ENCODE peak calls at places on chromosomes 3 and 15, in six cellular contexts. E is GM23248, N is PC-9, V is OCI-LY7, S is SK-N-SH, F is HCT116. D is an unnamed sample. For H3K9me3 and H3K9me2, the result is how much of the 10 kb centered on the place peaks cover.

GRCh38 chr3:52835766-52836470 is 1.1 kb upstream of the MUSTN1 start:
- DNase-seq in E (no peak), N (no peak), V (no peak), S (no peak), F (no peak), D (no peak)

GRCh38 chr15:44468713-44469385 is 41.4 kb downstream of the CTDSPL2 start:
- DNase-seq in E (peak), N (no peak), V (no peak), S (peak), F (peak), D (peak)

GRCh38 chr15:34729886-34730285 is 24.9 kb downstream of the GJD2 start:
- DNase-seq in E (no peak), N (no peak), V (no peak), S (no peak), F (no peak), D (no peak)

GRCh38 chr15:84714372-84714771 is 1.6 kb downstream of the SEC11A start:
- DNase-seq in E (no peak), N (no peak), V (no peak), S (no peak), F (no peak), D (no peak)

GRCh38 chr3:117820900-117821299 is 1111.3 kb downstream of the TUSC7 start:
- DNase-seq in E (peak), N (no peak), V (no peak), S (no peak), F (no peak), D (peak)

GRCh38 chr3:107431298-107432012 is 54.2 kb downstream of the CCDC54 start:
- DNase-seq in E (peak), N (peak), V (peak), S (peak), F (no peak), D (peak)

GRCh38 chr3:12468276-12468675 is 16.0 kb upstream of the TSEN2 start:
- DNase-seq in E (no peak), N (no peak), V (no peak), S (no peak), F (no peak), D (no peak)

GRCh38 chr15:52146776-52147175 is 34.2 kb upstream of the BCL2L10 start:
- DNase-seq in E (peak), N (no peak), V (no peak), S (no peak), F (no peak), D (no peak)

GRCh38 chr3:190870125-190870524 is 7.6 kb upstream of the GMNC start:
- DNase-seq in E (no peak), N (no peak), V (no peak), S (no peak), F (no peak), D (no peak)

GRCh38 chr15:58966698-58967097 is 20.8 kb upstream of the RNF111 start:
- DNase-seq in E (peak), N (no peak), V (no peak), S (no peak), F (no peak), D (peak)

GRCh38 chr3:17752441-17752840 is 10.0 kb upstream of the TBC1D5 start:
- DNase-seq in E (no peak), N (no peak), V (no peak), S (no peak), F (no peak), D (no peak)

GRCh38 chr15:27490867-27491595 is 520.0 kb downstream of the GABRG3 start:
- DNase-seq in E (no peak), N (no peak), V (no peak), S (no peak), F (no peak), D (no peak)
- H3K9me3 ChIP-seq in E (under half), N (under half), V (under half), S (under half), F (under half), D (under half)

GRCh38 chr3:41164776-41165175 is 34.5 kb upstream of the CTNNB1 start:
- DNase-seq in E (no peak), N (no peak), V (no peak), S (no peak), F (no peak), D (no peak)

GRCh38 chr3:41158947-41159346 is 40.4 kb upstream of the CTNNB1 start:
- DNase-seq in E (no peak), N (peak), V (no peak), S (no peak), F (no peak), D (peak)

GRCh38 chr3:41159581-41160189 is 39.6 kb upstream of the CTNNB1 start:
- DNase-seq in E (no peak), N (no peak), V (no peak), S (no peak), F (peak), D (peak)

GRCh38 chr3:41162541-41162940 is 36.8 kb upstream of the CTNNB1 start:
- DNase-seq in E (no peak), N (no peak), V (no peak), S (no peak), F (no peak), D (no peak)

DNA sequence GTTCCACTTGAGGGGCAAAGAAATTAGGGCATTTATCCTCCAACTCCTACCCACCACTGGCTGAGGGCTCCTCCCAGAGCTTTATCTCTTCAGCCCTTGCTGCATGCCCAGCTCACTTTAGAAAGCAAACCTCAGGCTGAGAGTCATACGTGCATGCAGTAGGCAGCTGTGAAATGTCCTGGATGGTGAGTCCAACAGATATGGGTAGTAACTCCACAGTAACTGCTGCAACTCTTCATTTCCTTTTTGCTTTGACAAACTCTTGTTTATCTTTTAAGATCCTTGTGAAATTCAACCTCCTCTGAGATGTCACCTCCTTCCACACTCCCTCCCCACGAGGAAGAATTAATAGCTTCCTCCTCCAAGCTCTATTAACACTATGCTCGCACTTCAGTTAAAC is 35.9 kb upstream of the CTNNB1 start:
- DNase-seq in E (no peak), N (no peak), V (no peak), S (no peak), F (no peak), D (no peak)
- H3K9me2 ChIP-seq in E (under half), N (under half), V (under half), S (under half), F (under half), D (under half)

DNA sequence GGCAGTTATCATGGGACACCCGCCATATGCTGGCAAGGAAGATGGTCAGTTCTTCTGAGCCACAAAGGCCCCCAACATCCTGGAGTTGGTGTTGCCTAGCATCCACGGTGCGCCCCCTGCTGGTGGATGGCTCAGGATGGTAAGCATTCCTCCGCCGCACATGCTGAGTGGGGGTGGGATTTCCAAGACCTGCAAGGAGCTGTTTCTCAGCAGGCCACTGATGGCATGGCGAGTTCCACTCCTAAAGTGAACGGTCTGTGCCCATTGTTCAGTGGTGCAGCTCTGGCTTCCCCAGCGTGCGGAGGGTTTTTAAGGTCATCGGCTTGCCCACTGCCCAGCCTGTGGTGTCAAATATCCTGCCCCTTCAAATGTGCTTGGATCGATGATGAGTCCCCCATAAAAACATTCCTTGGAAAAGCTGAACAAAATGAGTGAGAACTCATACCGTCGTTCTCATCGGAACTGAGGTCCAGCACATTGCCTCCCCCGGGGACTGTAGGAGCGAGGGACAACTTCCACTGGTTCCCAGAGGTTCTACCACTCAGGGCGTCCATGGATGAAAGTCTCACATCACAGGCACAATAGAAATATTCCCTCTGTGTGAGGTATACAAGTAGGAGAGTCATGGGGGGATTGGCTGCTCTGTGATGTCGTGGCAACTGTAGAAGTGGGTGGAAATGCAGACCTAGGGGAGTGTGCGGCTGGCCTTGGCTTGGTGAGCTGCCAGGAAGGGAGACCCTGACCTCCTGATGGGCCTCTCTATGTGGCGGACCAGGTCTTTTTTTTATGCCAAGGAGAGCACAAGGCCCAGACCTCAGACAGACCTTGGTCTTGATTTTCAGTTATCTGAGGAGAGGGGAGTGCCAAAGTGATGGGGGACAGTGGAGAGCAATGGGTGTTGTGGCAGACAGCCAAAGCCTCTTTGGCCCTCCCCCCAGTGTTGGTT is 102.0 kb downstream of the SNRPN start:
- DNase-seq in E (no peak), N (no peak), V (no peak), S (no peak), F (no peak), D (no peak)
- H3K9me3 ChIP-seq in E (under half), N (under half), V (under half), S (under half), F (under half), D (half or more)

DNA sequence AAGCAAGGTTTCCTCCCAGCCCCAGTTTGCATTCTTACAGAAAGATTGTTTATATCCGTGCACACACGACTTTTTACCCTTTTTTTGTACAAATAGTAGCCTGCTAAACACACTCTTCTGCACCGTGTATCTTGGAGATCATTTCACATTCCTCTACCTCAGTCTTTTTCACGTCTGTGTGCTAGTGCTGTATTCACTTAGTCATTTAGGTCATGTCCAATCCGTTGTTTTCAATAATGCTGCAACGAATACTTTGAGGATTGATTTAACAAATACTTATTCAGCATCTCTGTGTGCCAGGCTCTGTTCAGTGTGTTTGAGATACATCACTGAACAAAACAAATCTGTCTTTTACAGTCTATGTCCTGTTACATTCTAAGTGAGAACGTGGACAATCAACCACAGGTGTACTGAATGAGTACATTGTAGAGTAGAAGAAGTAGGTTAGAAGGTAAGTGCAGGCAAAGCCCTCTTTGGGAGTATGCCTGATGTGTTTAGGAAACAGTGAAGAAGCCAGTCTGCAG is 917 bp downstream of the JMJD7 start:
- DNase-seq in E (no peak), N (no peak), V (no peak), S (no peak), F (no peak), D (peak)
- H3K9me2 ChIP-seq in E (under half), N (under half), V (under half), S (under half), F (under half), D (under half)

GRCh38 chr15:87662575-87662974 is 594.0 kb downstream of the NTRK3 start:
- DNase-seq in E (no peak), N (no peak), V (no peak), S (no peak), F (no peak), D (no peak)
- H3K9me3 ChIP-seq in E (under half), N (under half), V (under half), S (under half), F (under half), D (under half)

DNA sequence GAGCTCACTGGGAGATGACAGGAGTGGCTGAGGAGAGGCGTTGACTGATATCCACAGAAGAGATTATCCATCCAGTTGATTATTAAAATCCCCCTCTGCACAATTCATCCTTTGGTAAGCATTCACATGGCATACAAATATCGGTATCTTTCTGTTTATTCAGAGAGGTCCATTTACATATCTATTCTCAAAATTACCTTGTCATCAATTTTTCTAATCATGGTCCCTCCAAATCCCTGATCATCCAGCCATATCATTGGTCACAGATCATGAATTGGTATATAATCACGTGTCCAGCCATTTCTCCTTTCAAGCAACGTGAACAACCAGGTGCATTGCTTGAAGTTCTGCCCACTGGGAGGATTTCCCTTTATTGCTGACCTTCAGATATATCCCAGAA is 1321.0 kb downstream of the ROBO2 start:
- DNase-seq in E (no peak), N (no peak), V (no peak), S (no peak), F (no peak), D (no peak)
- H3K9me2 ChIP-seq in E (under half), N (under half), V (under half), S (under half), F (under half), D (under half)

GRCh38 chr15:29136815-29137214 is 132.8 kb downstream of the NSMCE3 start:
- DNase-seq in E (no peak), N (no peak), V (no peak), S (no peak), F (no peak), D (no peak)
- H3K9me3 ChIP-seq in E (under half), N (under half), V (under half), S (under half), F (under half), D (under half)

DNA sequence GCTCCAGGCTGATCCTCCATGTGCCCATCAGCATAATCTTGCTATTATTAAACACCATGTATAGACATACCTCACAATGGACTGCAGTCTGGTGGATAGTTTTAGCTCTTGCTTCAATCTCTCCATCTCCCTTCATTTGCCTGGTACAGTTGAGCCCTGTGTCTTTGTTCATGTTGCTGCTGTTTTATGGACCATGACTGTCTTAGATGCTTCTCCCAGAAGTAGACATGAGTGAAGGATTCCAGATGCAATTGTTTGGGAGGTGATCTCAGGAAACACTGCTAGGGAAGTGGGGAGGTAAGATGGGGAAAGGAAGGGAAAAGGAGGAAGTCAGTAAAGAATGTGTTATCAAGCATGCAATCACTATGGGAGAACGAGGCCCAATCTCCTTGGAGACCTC is 36.3 kb upstream of the CTNNB1 start:
- DNase-seq in E (no peak), N (no peak), V (no peak), S (no peak), F (no peak), D (no peak)
- H3K9me2 ChIP-seq in E (under half), N (under half), V (under half), S (under half), F (under half), D (under half)

GRCh38 chr15:46131876-46132275 is 497.0 kb downstream of the SQOR start:
- DNase-seq in E (no peak), N (no peak), V (no peak), S (no peak), F (no peak), D (no peak)

GRCh38 chr15:46137443-46137842 is 502.6 kb downstream of the SQOR start:
- DNase-seq in E (no peak), N (no peak), V (no peak), S (no peak), F (no peak), D (no peak)
- H3K9me3 ChIP-seq in E (under half), N (under half), V (under half), S (under half), F (under half), D (under half)

GRCh38 chr3:128345195-128345594 is 121.5 kb downstream of the DNAJB8 start:
- DNase-seq in E (no peak), N (no peak), V (no peak), S (no peak), F (no peak), D (no peak)

GRCh38 chr3:128348805-128349531 is 117.7 kb downstream of the DNAJB8 start:
- DNase-seq in E (peak), N (no peak), V (peak), S (peak), F (no peak), D (peak)

GRCh38 chr3:128348075-128348474 is 118.6 kb downstream of the DNAJB8 start:
- DNase-seq in E (no peak), N (no peak), V (no peak), S (no peak), F (no peak), D (no peak)

GRCh38 chr3:128347282-128347681 is 119.4 kb downstream of the DNAJB8 start:
- DNase-seq in E (no peak), N (no peak), V (no peak), S (no peak), F (no peak), D (no peak)

DNA sequence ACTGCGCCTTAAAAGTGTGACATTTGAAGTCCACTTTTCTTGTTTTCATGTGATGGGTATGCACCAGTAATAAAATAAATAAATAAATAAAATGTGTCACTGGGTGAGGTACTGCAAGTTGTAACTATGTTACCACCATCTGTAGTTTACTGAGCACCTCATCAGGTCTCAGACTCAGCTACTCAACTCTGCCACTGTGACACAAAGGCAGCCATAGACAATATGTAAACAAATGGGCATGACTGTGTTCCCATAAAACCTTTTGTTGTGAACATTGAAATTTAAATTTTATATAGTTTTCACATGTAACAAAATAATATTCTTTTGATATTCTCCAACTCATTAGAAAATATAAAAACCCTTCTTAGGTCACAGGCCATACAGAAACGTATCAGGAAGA is 120.1 kb downstream of the DNAJB8 start:
- DNase-seq in E (no peak), N (no peak), V (no peak), S (no peak), F (no peak), D (peak)
- H3K9me2 ChIP-seq in E (under half), N (under half), V (under half), S (under half), F (under half), D (under half)

D was measured in PC-3.